ENCODE peak calls at places on chromosome 1, in eight cellular contexts. S is PC-3, X is gastrocnemius medialis, L is Panc1, W is right cardiac atrium, V is heart left ventricle, K is HCT116, C is psoas muscle. D is an unnamed sample.

GRCh38 chr1:168220470-168220871 is 5.3 kb upstream of the SFT2D2 start:
- ATAC-seq in S (no peak), X (no peak), L (no peak), W (no peak), V (no peak), K (no peak), C (no peak), D (no peak)

GRCh38 chr1:198636391-198636790 is 2.4 kb upstream of the PTPRC start:
- ATAC-seq in S (no peak), X (no peak), L (no peak), W (no peak), V (no peak), K (no peak), C (no peak), D (no peak)

GRCh38 chr1:34362949-34363348 is 186.2 kb downstream of the C1orf94 start:
- ATAC-seq in S (no peak), X (no peak), L (no peak), W (no peak), V (no peak), K (no peak), C (no peak), D (no peak)

GRCh38 chr1:42035205-42035829 is 116.6 kb upstream of the HIVEP3 start:
- ATAC-seq in S (peak; percentile 72), X (peak; percentile 91), L (peak; percentile 89), W (peak; percentile 89), V (peak; percentile 72), K (peak; percentile 88), C (peak; percentile 79), D (peak; percentile 88)

GRCh38 chr1:18018381-18018780 is 89.2 kb upstream of the IGSF21 start:
- ATAC-seq in S (no peak), X (no peak), L (no peak), W (no peak), V (no peak), K (no peak), C (no peak), D (no peak)

GRCh38 chr1:174740248-174740990 is 259.3 kb upstream of the CACYBP start:
- ATAC-seq in S (peak; percentile 24), X (no peak), L (no peak), W (no peak), V (no peak), K (no peak), C (no peak), D (no peak)

GRCh38 chr1:68308034-68308433 is 75.7 kb upstream of the WLS start:
- ATAC-seq in S (no peak), X (no peak), L (no peak), W (peak; percentile 38), V (no peak), K (no peak), C (no peak), D (no peak)

GRCh38 chr1:78032964-78033796 is 12.6 kb upstream of the GIPC2 start:
- ATAC-seq in S (no peak), X (no peak), L (no peak), W (peak; percentile 74), V (peak; percentile 86), K (no peak), C (no peak), D (no peak)

GRCh38 chr1:209199822-209200221 is 383.7 kb upstream of the CAMK1G start:
- ATAC-seq in S (no peak), X (no peak), L (no peak), W (no peak), V (no peak), K (peak; percentile 78), C (no peak), D (no peak)

GRCh38 chr1:246617768-246618167 is 51.5 kb downstream of the CNST start:
- ATAC-seq in S (peak; percentile 11), X (peak; percentile 100), L (no peak), W (peak; percentile 75), V (peak; percentile 77), K (no peak), C (peak; percentile 57), D (peak; percentile 93)

GRCh38 chr1:111101854-111102642 is 37.8 kb downstream of the DRAM2 start:
- ATAC-seq in S (peak; percentile 15), X (no peak), L (no peak), W (no peak), V (no peak), K (no peak), C (no peak), D (no peak)

GRCh38 chr1:229596961-229597699 is 28.8 kb downstream of the TAF5L start:
- ATAC-seq in S (no peak), X (peak; percentile 99), L (no peak), W (peak; percentile 95), V (peak; percentile 97), K (no peak), C (peak; percentile 95), D (peak; percentile 93)

GRCh38 chr1:87812881-87813577 is 484.3 kb downstream of the LMO4 start:
- ATAC-seq in S (no peak), X (no peak), L (no peak), W (no peak), V (no peak), K (no peak), C (no peak), D (no peak)

GRCh38 chr1:36479505-36480051 is 3.1 kb downstream of the CSF3R start:
- ATAC-seq in S (no peak), X (no peak), L (no peak), W (no peak), V (no peak), K (no peak), C (no peak), D (no peak)

GRCh38 chr1:223508819-223509218 is 115.6 kb downstream of the CCDC185 start:
- ATAC-seq in S (no peak), X (no peak), L (no peak), W (no peak), V (no peak), K (no peak), C (no peak), D (no peak)

GRCh38 chr1:209790286-209791193 is 6.2 kb upstream of the C1orf74 start:
- ATAC-seq in S (no peak), X (no peak), L (no peak), W (no peak), V (no peak), K (no peak), C (no peak), D (no peak)

GRCh38 chr1:63630666-63631065 is 37.5 kb downstream of the PGM1 start:
- ATAC-seq in S (no peak), X (no peak), L (no peak), W (no peak), V (no peak), K (no peak), C (no peak), D (no peak)

GRCh38 chr1:27292111-27292510 is 29.9 kb upstream of the TMEM222 start:
- ATAC-seq in S (peak; percentile 92), X (no peak), L (no peak), W (peak; percentile 43), V (peak; percentile 45), K (peak; percentile 51), C (no peak), D (no peak)

GRCh38 chr1:191176131-191176530 is 698.5 kb upstream of the BRINP3 start:
- ATAC-seq in S (no peak), X (no peak), L (no peak), W (no peak), V (no peak), K (no peak), C (no peak), D (no peak)

GRCh38 chr1:70256664-70257063 is 35.5 kb downstream of the SRSF11 start:
- ATAC-seq in S (no peak), X (no peak), L (peak; percentile 36), W (peak; percentile 45), V (peak; percentile 73), K (no peak), C (no peak), D (no peak)

GRCh38 chr1:244851546-244852231 is 12.7 kb downstream of the HNRNPU start:
- ATAC-seq in S (no peak), X (no peak), L (no peak), W (no peak), V (no peak), K (no peak), C (no peak), D (no peak)

GRCh38 chr1:204627436-204627835 is 58.1 kb downstream of the LRRN2 start:
- ATAC-seq in S (no peak), X (no peak), L (no peak), W (no peak), V (no peak), K (no peak), C (no peak), D (peak; percentile 28)

GRCh38 chr1:204621996-204622395 is 63.5 kb downstream of the LRRN2 start:
- ATAC-seq in S (no peak), X (no peak), L (no peak), W (no peak), V (no peak), K (no peak), C (no peak), D (no peak)

GRCh38 chr1:204623894-204624361 is 61.6 kb downstream of the LRRN2 start:
- ATAC-seq in S (peak; percentile 38), X (no peak), L (peak; percentile 70), W (no peak), V (no peak), K (peak; percentile 85), C (no peak), D (no peak)

GRCh38 chr1:204623365-204623893 is 62.1 kb downstream of the LRRN2 start:
- ATAC-seq in S (peak; percentile 21), X (no peak), L (peak; percentile 61), W (no peak), V (no peak), K (peak; percentile 69), C (no peak), D (no peak)

GRCh38 chr1:204624631-204625216 is 60.8 kb downstream of the LRRN2 start:
- ATAC-seq in S (no peak), X (no peak), L (no peak), W (no peak), V (no peak), K (no peak), C (no peak), D (no peak)
- H3K27ac ChIP-seq in S (no peak overlapping the region), X (no peak overlapping the region), L (no peak overlapping the region), W (no peak overlapping the region), V (no peak overlapping the region), K (no peak overlapping the region), C (no peak overlapping the region), D (no peak overlapping the region)

DNA sequence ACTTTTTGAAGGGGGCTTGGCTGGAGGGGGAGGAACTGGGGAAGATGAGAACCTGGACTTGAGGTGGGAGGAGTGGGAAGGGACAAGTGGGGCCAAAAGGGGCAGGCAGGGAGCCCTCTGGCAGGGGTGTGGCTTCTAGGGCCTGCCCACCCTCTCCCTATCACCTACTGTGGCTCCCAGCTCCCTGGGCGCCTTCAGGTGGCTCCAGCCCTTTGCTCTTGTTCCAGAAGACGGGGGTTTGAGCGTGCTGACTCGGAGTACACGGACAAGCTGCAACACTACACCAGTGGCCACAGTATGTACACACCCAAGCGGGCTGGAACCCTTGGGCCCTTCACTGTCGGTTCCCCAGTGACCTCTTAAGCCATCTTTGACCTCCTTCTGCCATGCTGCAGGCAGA is 76.5 kb downstream of the LACTBL1 start:
- ATAC-seq in S (no peak), X (no peak), L (peak; percentile 33), W (no peak), V (no peak), K (no peak), C (no peak), D (no peak)
- H3K27ac ChIP-seq in S (no peak overlapping the region), X (no peak overlapping the region), L (no peak overlapping the region), W (no peak overlapping the region), V (no peak overlapping the region), K (no peak overlapping the region), C (no peak overlapping the region), D (no peak overlapping the region)

GRCh38 chr1:116809181-116809508 is 54.9 kb downstream of the CD2 start:
- ATAC-seq in S (no peak), X (no peak), L (no peak), W (no peak), V (no peak), K (no peak), C (no peak), D (no peak)
- H3K27ac ChIP-seq in S (no peak overlapping the region), X (no peak overlapping the region), L (no peak overlapping the region), W (no peak overlapping the region), V (no peak overlapping the region), K (no peak overlapping the region), C (no peak overlapping the region), D (no peak overlapping the region)

GRCh38 chr1:45884700-45885099 is 81.3 kb downstream of the MAST2 start:
- ATAC-seq in S (peak; percentile 98), X (peak; percentile 50), L (no peak), W (no peak), V (no peak), K (peak; percentile 60), C (peak; percentile 75), D (no peak)
- H3K27ac ChIP-seq in S (peak overlapping the region; percentile 54), X (peak overlapping the region; percentile 64), L (peak overlapping the region; percentile 35), W (no peak overlapping the region), V (no peak overlapping the region), K (no peak overlapping the region), C (peak overlapping the region; percentile 73), D (no peak overlapping the region)

D was measured in gastroesophageal sphincter.